ENCODE peak calls at places on chromosomes 6 and 20, in eight cellular contexts. J is HTR-8/SVneo, D is psoas muscle, M is right cardiac atrium, N is iris pigment epithelial cell, O is amniotic stem cell, E is LoVo, T is body of pancreas. A is an unnamed sample.

GRCh38 chr6:170099387-170099786 is 191.5 kb downstream of the DLL1 start:
- DNase-seq in J (no peak), D (no peak), M (no peak), N (no peak), O (no peak), E (no peak), T (no peak), A (no peak)

GRCh38 chr6:157556671-157557430 is 175.9 kb downstream of the ZDHHC14 start:
- DNase-seq in J (no peak), D (no peak), M (no peak), N (no peak), O (no peak), E (no peak), T (peak), A (no peak)

GRCh38 chr20:57078101-57078500 is 188.3 kb downstream of the BMP7 start:
- DNase-seq in J (no peak), D (no peak), M (no peak), N (no peak), O (no peak), E (no peak), T (no peak), A (no peak)

GRCh38 chr6:84428300-84428907 is 201.0 kb upstream of the CEP162 start:
- DNase-seq in J (peak), D (peak), M (peak), N (peak), O (peak), E (peak), T (peak), A (peak)

GRCh38 chr20:24634855-24635254 is 165.4 kb downstream of the SYNDIG1 start:
- DNase-seq in J (peak), D (peak), M (peak), N (peak), O (peak), E (peak), T (peak), A (no peak)

GRCh38 chr20:7416382-7416781 is 523.9 kb downstream of the HAO1 start:
- DNase-seq in J (no peak), D (no peak), M (no peak), N (no peak), O (no peak), E (no peak), T (no peak), A (no peak)

GRCh38 chr6:73460044-73460443 is 1.5 kb upstream of the MTO1 start:
- DNase-seq in J (no peak), D (no peak), M (no peak), N (no peak), O (no peak), E (no peak), T (no peak), A (no peak)

GRCh38 chr6:2875840-2876207 is 27.3 kb downstream of the SERPINB9 start:
- DNase-seq in J (no peak), D (no peak), M (peak), N (peak), O (no peak), E (no peak), T (no peak), A (no peak)

GRCh38 chr6:108118791-108119211 is 44.3 kb upstream of the OSTM1 start:
- DNase-seq in J (no peak), D (no peak), M (no peak), N (no peak), O (no peak), E (no peak), T (no peak), A (no peak)

GRCh38 chr20:22584630-22584921 is 204 bp upstream of the FOXA2 start:
- DNase-seq in J (no peak), D (no peak), M (no peak), N (no peak), O (no peak), E (peak), T (peak), A (no peak)

GRCh38 chr6:168060521-168060931 is 18.5 kb downstream of the FRMD1 start:
- DNase-seq in J (peak), D (peak), M (peak), N (peak), O (no peak), E (no peak), T (peak), A (peak)

GRCh38 chr6:31203345-31203979 is 33.0 kb upstream of the POU5F1 start:
- DNase-seq in J (no peak), D (no peak), M (no peak), N (peak), O (peak), E (peak), T (peak), A (no peak)

GRCh38 chr20:46222521-46223007 is 85.7 kb downstream of the CDH22 start:
- DNase-seq in J (no peak), D (peak), M (peak), N (no peak), O (no peak), E (no peak), T (peak), A (peak)

GRCh38 chr6:125747589-125748533 is 1.6 kb upstream of the HEY2 start:
- DNase-seq in J (peak), D (peak), M (peak), N (no peak), O (no peak), E (peak), T (peak), A (peak)

GRCh38 chr20:45115386-45115774 is 406 bp upstream of the WFDC5 start:
- DNase-seq in J (no peak), D (no peak), M (no peak), N (no peak), O (no peak), E (no peak), T (no peak), A (no peak)

GRCh38 chr6:149566372-149567193 is at the start of gene GINM1:
- DNase-seq in J (no peak), D (peak), M (peak), N (peak), O (peak), E (peak), T (peak), A (peak)

GRCh38 chr20:14566505-14566904 is 229.1 kb upstream of the FLRT3 start:
- DNase-seq in J (no peak), D (no peak), M (no peak), N (no peak), O (no peak), E (no peak), T (no peak), A (no peak)

GRCh38 chr20:9294081-9294480 is 220.3 kb upstream of the LAMP5 start:
- DNase-seq in J (no peak), D (no peak), M (no peak), N (peak), O (no peak), E (peak), T (no peak), A (no peak)

GRCh38 chr20:22248052-22248667 is 336.2 kb downstream of the FOXA2 start:
- DNase-seq in J (no peak), D (no peak), M (no peak), N (peak), O (no peak), E (no peak), T (peak), A (no peak)

GRCh38 chr6:64012351-64013060 is 376.9 kb downstream of the PHF3 start:
- DNase-seq in J (peak), D (no peak), M (no peak), N (peak), O (peak), E (peak), T (no peak), A (no peak)

GRCh38 chr6:35972471-35972985 is 51.6 kb upstream of the SRPK1 start:
- DNase-seq in J (no peak), D (no peak), M (no peak), N (no peak), O (no peak), E (no peak), T (no peak), A (no peak)

GRCh38 chr6:159376443-159377182 is 207.4 kb downstream of the FNDC1 start:
- DNase-seq in J (no peak), D (no peak), M (no peak), N (no peak), O (no peak), E (no peak), T (no peak), A (no peak)

GRCh38 chr6:139940741-139941712 is 566.6 kb upstream of the CITED2 start:
- DNase-seq in J (no peak), D (no peak), M (no peak), N (peak), O (no peak), E (no peak), T (no peak), A (no peak)

GRCh38 chr20:13638162-13638495 is 603 bp downstream of the TASP1 start:
- DNase-seq in J (peak), D (no peak), M (no peak), N (peak), O (no peak), E (peak), T (no peak), A (no peak)

GRCh38 chr20:25223179-25223661 is 24.7 kb upstream of the PYGB start:
- DNase-seq in J (peak), D (no peak), M (no peak), N (peak), O (peak), E (peak), T (no peak), A (no peak)

GRCh38 chr6:129073651-129074419 is 190.9 kb downstream of the LAMA2 start:
- DNase-seq in J (no peak), D (no peak), M (no peak), N (peak), O (no peak), E (no peak), T (no peak), A (no peak)

GRCh38 chr20:58990651-58991445 is 9.8 kb downstream of the NELFCD start:
- DNase-seq in J (no peak), D (no peak), M (no peak), N (no peak), O (no peak), E (no peak), T (no peak), A (no peak)

A was measured in Right ventricle myocardium superior.